ENCODE peak calls at places on chromosomes 1 and 21, in ten cellular contexts. Z is MM.1S; L is activated T-cell treated with anti-CD3 and anti-CD28 coated beads, Interleukin-2, amount 50 U/mL, for 48 hours; Y is left ventricle myocardium inferior; D is NCI-H1048; F is hepatic stellate cell; E is KG1; Q is T follicular helper cell; S is substantia nigra; V is NCI-H1436. P is an unnamed sample.

GRCh38 chr1:186079084-186079684 is 295.9 kb downstream of the TPR start:
- DNase-seq in Z (no peak), L (no peak), Y (no peak), D (no peak), F (no peak), E (no peak), Q (no peak), S (no peak), V (no peak), P (no peak)

GRCh38 chr1:94579876-94580294 is 38.3 kb upstream of the F3 start:
- DNase-seq in Z (no peak), L (no peak), Y (no peak), D (no peak), F (peak; percentile 80), E (no peak), Q (no peak), S (no peak), V (no peak), P (peak; percentile 89)

GRCh38 chr1:15345711-15346355 is 63.9 kb upstream of the EFHD2 start:
- DNase-seq in Z (no peak), L (peak; percentile 58), Y (peak; percentile 50), D (no peak), F (no peak), E (no peak), Q (no peak), S (no peak), V (no peak), P (peak; percentile 83)

GRCh38 chr1:204455063-204455830 is 39.4 kb downstream of the PIK3C2B start:
- DNase-seq in Z (no peak), L (no peak), Y (no peak), D (no peak), F (no peak), E (no peak), Q (no peak), S (no peak), V (no peak), P (no peak)

GRCh38 chr1:180974236-180974635 is 48.4 kb downstream of the STX6 start:
- DNase-seq in Z (no peak), L (no peak), Y (no peak), D (no peak), F (no peak), E (no peak), Q (no peak), S (no peak), V (no peak), P (no peak)

GRCh38 chr1:225882008-225882698 is at the start of gene TMEM63A:
- DNase-seq in Z (peak; percentile 97), L (peak; percentile 89), Y (peak; percentile 96), D (peak; percentile 65), F (peak; percentile 98), E (peak; percentile 49), Q (peak; percentile 84), S (peak; percentile 67), V (peak; percentile 48), P (peak; percentile 88)

GRCh38 chr1:112618721-112619517 is at the start of gene ST7L:
- DNase-seq in Z (peak; percentile 34), L (peak; percentile 77), Y (peak; percentile 78), D (peak; percentile 39), F (peak; percentile 68), E (no peak), Q (peak; percentile 26), S (peak; percentile 71), V (peak; percentile 13), P (peak; percentile 65)

GRCh38 chr1:112744019-112744578 is 29.0 kb upstream of the PPM1J start:
- DNase-seq in Z (no peak), L (no peak), Y (no peak), D (no peak), F (peak; percentile 77), E (no peak), Q (no peak), S (no peak), V (no peak), P (no peak)

GRCh38 chr1:165570078-165570477 is 26.3 kb downstream of the LRRC52 start:
- DNase-seq in Z (no peak), L (no peak), Y (no peak), D (no peak), F (no peak), E (no peak), Q (no peak), S (no peak), V (no peak), P (no peak)

GRCh38 chr1:21289700-21290545 is at the start of gene ECE1:
- DNase-seq in Z (peak; percentile 36), L (peak; percentile 59), Y (peak; percentile 56), D (no peak), F (peak; percentile 74), E (no peak), Q (peak; percentile 33), S (no peak), V (peak; percentile 38), P (peak; percentile 36)

GRCh38 chr1:151196292-151196800 is 2.0 kb upstream of the PIP5K1A start:
- DNase-seq in Z (peak; percentile 91), L (peak; percentile 50), Y (peak; percentile 20), D (peak; percentile 67), F (peak; percentile 64), E (peak; percentile 46), Q (peak; percentile 43), S (no peak), V (peak; percentile 27), P (peak; percentile 91)

GRCh38 chr1:32361674-32362473 is 411 bp downstream of the FAM229A start:
- DNase-seq in Z (no peak), L (peak; percentile 46), Y (peak; percentile 67), D (no peak), F (peak; percentile 43), E (no peak), Q (no peak), S (peak; percentile 23), V (no peak), P (peak; percentile 38)

GRCh38 chr1:89635825-89636815 is 3.2 kb downstream of the LRRC8C start:
- DNase-seq in Z (no peak), L (no peak), Y (no peak), D (no peak), F (no peak), E (no peak), Q (no peak), S (no peak), V (no peak), P (no peak)

GRCh38 chr1:83996621-83997020 is 2.3 kb downstream of the TTLL7 start:
- DNase-seq in Z (no peak), L (no peak), Y (no peak), D (no peak), F (peak; percentile 73), E (no peak), Q (no peak), S (no peak), V (no peak), P (no peak)

GRCh38 chr21:45513003-45513706 is 29.1 kb downstream of the SLC19A1 start:
- DNase-seq in Z (no peak), L (no peak), Y (peak; percentile 8), D (no peak), F (no peak), E (no peak), Q (no peak), S (no peak), V (no peak), P (peak; percentile 88)

GRCh38 chr1:10045480-10046355 is 13.0 kb downstream of the UBE4B start:
- DNase-seq in Z (no peak), L (no peak), Y (no peak), D (no peak), F (no peak), E (no peak), Q (no peak), S (no peak), V (no peak), P (no peak)

GRCh38 chr1:98556521-98557158 is 104.9 kb upstream of the SNX7 start:
- DNase-seq in Z (no peak), L (no peak), Y (no peak), D (peak; percentile 21), F (peak; percentile 0), E (no peak), Q (no peak), S (no peak), V (no peak), P (peak; percentile 51)

GRCh38 chr21:44010429-44010828 is 1.7 kb upstream of the TRAPPC10 start:
- DNase-seq in Z (no peak), L (no peak), Y (no peak), D (no peak), F (no peak), E (peak; percentile 31), Q (no peak), S (no peak), V (no peak), P (peak; percentile 5)

GRCh38 chr1:9437931-9438330 is 101.3 kb upstream of the SLC25A33 start:
- DNase-seq in Z (no peak), L (no peak), Y (peak; percentile 47), D (no peak), F (no peak), E (no peak), Q (no peak), S (no peak), V (no peak), P (no peak)

GRCh38 chr1:164675342-164675904 is 116.4 kb downstream of the PBX1 start:
- DNase-seq in Z (no peak), L (peak; percentile 22), Y (no peak), D (no peak), F (peak; percentile 12), E (no peak), Q (no peak), S (no peak), V (no peak), P (peak; percentile 7)